ENCODE peak calls at places on chromosomes 11 and 22, in nine cellular contexts. X is GM23338, V is AG04449, B is heart left ventricle, I is endothelial cell, E is psoas muscle, Y is H9, L is AG09309, O is pancreas. A is an unnamed sample.

GRCh38 chr11:71304045-71304444 is 51.7 kb upstream of the SHANK2 start:
- DNase-seq in X (no peak), V (no peak), B (no peak), I (no peak), E (no peak), Y (peak), L (no peak), O (no peak), A (no peak)

GRCh38 chr11:116379185-116379828 is 393.5 kb downstream of the BUD13 start:
- DNase-seq in X (peak), V (no peak), B (peak), I (peak), E (no peak), Y (peak), L (no peak), O (no peak), A (no peak)

GRCh38 chr11:74520927-74521665 is 27.6 kb upstream of the LIPT2 start:
- DNase-seq in X (no peak), V (no peak), B (no peak), I (no peak), E (no peak), Y (no peak), L (no peak), O (no peak), A (no peak)

GRCh38 chr11:66465371-66466224 is 1.1 kb upstream of the PELI3 start:
- DNase-seq in X (no peak), V (no peak), B (no peak), I (no peak), E (no peak), Y (no peak), L (no peak), O (no peak), A (no peak)

GRCh38 chr11:45354976-45355705 is 69.0 kb upstream of the SYT13 start:
- DNase-seq in X (peak), V (no peak), B (peak), I (peak), E (peak), Y (peak), L (no peak), O (peak), A (peak)

GRCh38 chr22:27748355-27749168 is 53.0 kb downstream of the MN1 start:
- DNase-seq in X (peak), V (no peak), B (no peak), I (no peak), E (no peak), Y (peak), L (peak), O (no peak), A (no peak)

GRCh38 chr22:20973634-20974286 is 6.7 kb downstream of the AIFM3 start:
- DNase-seq in X (no peak), V (no peak), B (no peak), I (no peak), E (no peak), Y (no peak), L (no peak), O (no peak), A (no peak)

GRCh38 chr22:27755521-27756211 is 45.9 kb downstream of the MN1 start:
- DNase-seq in X (no peak), V (no peak), B (no peak), I (no peak), E (no peak), Y (no peak), L (no peak), O (no peak), A (no peak)

GRCh38 chr11:13384837-13385417 is 78.1 kb downstream of the BTBD10 start:
- DNase-seq in X (peak), V (peak), B (no peak), I (peak), E (no peak), Y (peak), L (peak), O (no peak), A (no peak)

GRCh38 chr11:78657968-78658839 is 83.5 kb upstream of the NARS2 start:
- DNase-seq in X (no peak), V (no peak), B (no peak), I (no peak), E (no peak), Y (no peak), L (no peak), O (no peak), A (no peak)

GRCh38 chr22:26567610-26568009 is 22.3 kb downstream of the TPST2 start:
- DNase-seq in X (no peak), V (no peak), B (no peak), I (no peak), E (no peak), Y (no peak), L (no peak), O (no peak), A (no peak)

GRCh38 chr11:64357904-64358535 is 942 bp upstream of the RPS6KA4 start:
- DNase-seq in X (no peak), V (no peak), B (peak), I (no peak), E (no peak), Y (no peak), L (no peak), O (peak), A (no peak)

GRCh38 chr11:124115782-124116616 is 749 bp downstream of the VWA5A start:
- DNase-seq in X (peak), V (no peak), B (peak), I (no peak), E (no peak), Y (peak), L (no peak), O (peak), A (no peak)

GRCh38 chr11:58832246-58832645 is 12.3 kb downstream of the GLYATL2 start:
- DNase-seq in X (no peak), V (no peak), B (no peak), I (no peak), E (no peak), Y (no peak), L (no peak), O (no peak), A (no peak)

GRCh38 chr11:65426839-65427690 is 4.5 kb downstream of the NEAT1 start:
- DNase-seq in X (peak), V (no peak), B (no peak), I (no peak), E (peak), Y (peak), L (peak), O (peak), A (no peak)

GRCh38 chr11:65787649-65788622 is 1.1 kb downstream of the OVOL1 start:
- DNase-seq in X (peak), V (no peak), B (no peak), I (no peak), E (peak), Y (peak), L (no peak), O (peak), A (no peak)

GRCh38 chr11:97742717-97743116 is 1278.0 kb upstream of the CNTN5 start:
- DNase-seq in X (no peak), V (no peak), B (no peak), I (no peak), E (no peak), Y (no peak), L (no peak), O (no peak), A (no peak)

GRCh38 chr11:122895591-122895990 is 13.0 kb downstream of the JHY start:
- DNase-seq in X (no peak), V (no peak), B (no peak), I (no peak), E (no peak), Y (no peak), L (no peak), O (no peak), A (no peak)

GRCh38 chr22:35425971-35426800 is 26.2 kb downstream of the MCM5 start:
- DNase-seq in X (peak), V (no peak), B (no peak), I (no peak), E (no peak), Y (peak), L (no peak), O (no peak), A (no peak)

GRCh38 chr11:59666969-59667368 is 1.9 kb downstream of the PATL1 start:
- DNase-seq in X (no peak), V (no peak), B (no peak), I (no peak), E (no peak), Y (no peak), L (no peak), O (no peak), A (no peak)

GRCh38 chr11:70826950-70827349 is 425.4 kb downstream of the SHANK2 start:
- DNase-seq in X (no peak), V (no peak), B (no peak), I (no peak), E (no peak), Y (no peak), L (no peak), O (no peak), A (no peak)

GRCh38 chr11:61627831-61628753 is 47.2 kb upstream of the SYT7 start:
- DNase-seq in X (peak), V (no peak), B (peak), I (peak), E (peak), Y (peak), L (peak), O (peak), A (no peak)

GRCh38 chr11:32884770-32885384 is 7.7 kb upstream of the QSER1 start:
- DNase-seq in X (peak), V (no peak), B (no peak), I (no peak), E (no peak), Y (no peak), L (no peak), O (no peak), A (no peak)

GRCh38 chr11:107563702-107564101 is 1.8 kb downstream of the ALKBH8 start:
- DNase-seq in X (peak), V (no peak), B (no peak), I (peak), E (no peak), Y (no peak), L (no peak), O (no peak), A (no peak)

GRCh38 chr11:13534358-13534757 is 38.6 kb upstream of the PTH start:
- DNase-seq in X (no peak), V (no peak), B (no peak), I (no peak), E (no peak), Y (no peak), L (no peak), O (no peak), A (no peak)

GRCh38 chr22:43136801-43137200 is 6.4 kb downstream of the MCAT start:
- DNase-seq in X (no peak), V (no peak), B (no peak), I (no peak), E (no peak), Y (no peak), L (no peak), O (no peak), A (no peak)

GRCh38 chr22:43134553-43134952 is 8.6 kb downstream of the MCAT start:
- DNase-seq in X (no peak), V (no peak), B (no peak), I (no peak), E (no peak), Y (no peak), L (no peak), O (no peak), A (no peak)

GRCh38 chr22:43133401-43133800 is 9.8 kb downstream of the MCAT start:
- DNase-seq in X (no peak), V (no peak), B (no peak), I (no peak), E (no peak), Y (no peak), L (no peak), O (no peak), A (no peak)

GRCh38 chr22:43135565-43135964 is 7.6 kb downstream of the MCAT start:
- DNase-seq in X (no peak), V (no peak), B (no peak), I (no peak), E (no peak), Y (no peak), L (no peak), O (no peak), A (no peak)

GRCh38 chr22:43136255-43136654 is 6.9 kb downstream of the MCAT start:
- DNase-seq in X (peak), V (no peak), B (peak), I (peak), E (no peak), Y (peak), L (no peak), O (no peak), A (peak)
- TF ChIP-seq CTCF in X (peak), V (peak), B (peak), I (peak), E (peak), Y (peak), L (peak), O (peak), A (no peak)

DNA sequence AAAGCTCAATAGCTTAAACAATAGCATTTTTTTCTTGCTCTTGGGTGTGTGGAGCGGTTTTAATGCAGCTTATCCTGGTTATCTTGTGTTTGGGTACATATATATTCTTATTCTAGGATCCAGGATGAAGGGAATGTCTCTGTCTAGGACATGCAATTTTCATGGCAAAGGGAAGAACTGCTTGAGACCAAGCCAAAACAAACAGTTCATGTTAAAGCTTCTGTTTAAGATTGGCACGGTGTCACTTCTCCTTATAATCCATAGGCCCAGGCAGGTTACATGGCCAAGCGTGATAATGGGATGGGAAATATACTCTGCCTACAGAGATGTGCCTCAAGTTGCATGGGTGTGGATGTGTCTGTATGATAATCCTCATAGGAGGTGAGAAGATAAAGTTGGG is 177.1 kb upstream of the PGR start:
- DNase-seq in X (no peak), V (no peak), B (no peak), I (no peak), E (no peak), Y (no peak), L (no peak), O (no peak), A (no peak)
- TF ChIP-seq CTCF in X (no peak), V (no peak), B (no peak), I (no peak), E (no peak), Y (no peak), L (no peak), O (no peak), A (no peak)

GRCh38 chr11:18844753-18845367 is 53.3 kb upstream of the PTPN5 start:
- DNase-seq in X (peak), V (no peak), B (no peak), I (no peak), E (no peak), Y (peak), L (no peak), O (no peak), A (no peak)
- TF ChIP-seq CTCF in X (peak), V (peak), B (peak), I (peak), E (no peak), Y (peak), L (peak), O (peak), A (no peak)

DNA sequence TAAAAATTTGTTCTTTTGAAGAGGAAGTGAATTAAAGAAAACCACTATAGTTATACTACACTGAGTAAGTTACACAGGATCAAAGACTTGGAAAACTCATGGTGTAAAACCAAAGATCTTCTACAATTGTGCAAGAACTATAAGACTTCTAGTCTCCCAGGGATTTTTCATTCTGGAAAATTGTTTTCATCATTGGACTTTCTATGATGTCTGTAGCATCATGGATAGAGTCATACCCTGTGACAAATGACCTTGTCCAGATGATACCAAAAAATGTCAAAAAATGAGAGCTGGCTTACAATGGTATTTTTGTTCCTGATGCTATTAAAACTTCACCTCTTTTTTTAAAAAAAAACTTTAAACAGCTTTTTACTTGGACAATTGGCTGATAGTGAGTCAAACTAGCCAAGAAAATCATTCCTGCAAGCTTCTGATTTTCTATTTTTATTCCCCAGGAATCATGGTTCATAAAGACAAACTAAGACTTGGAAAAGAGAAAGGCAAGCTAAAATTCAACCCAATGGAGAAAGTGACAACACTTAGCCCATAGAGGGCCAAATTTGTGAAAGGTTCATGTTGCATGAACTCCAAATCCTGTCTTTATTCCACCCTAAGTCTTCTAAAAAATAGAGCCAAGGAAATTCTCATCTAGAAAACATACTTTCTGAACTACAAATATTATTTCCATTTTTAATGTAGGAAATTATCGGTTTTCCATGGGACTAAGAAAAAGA is 30.7 kb downstream of the ME3 start:
- DNase-seq in X (no peak), V (no peak), B (no peak), I (no peak), E (no peak), Y (no peak), L (no peak), O (no peak), A (no peak)
- TF ChIP-seq CTCF in X (no peak), V (no peak), B (no peak), I (no peak), E (no peak), Y (peak), L (no peak), O (no peak), A (no peak)

DNA sequence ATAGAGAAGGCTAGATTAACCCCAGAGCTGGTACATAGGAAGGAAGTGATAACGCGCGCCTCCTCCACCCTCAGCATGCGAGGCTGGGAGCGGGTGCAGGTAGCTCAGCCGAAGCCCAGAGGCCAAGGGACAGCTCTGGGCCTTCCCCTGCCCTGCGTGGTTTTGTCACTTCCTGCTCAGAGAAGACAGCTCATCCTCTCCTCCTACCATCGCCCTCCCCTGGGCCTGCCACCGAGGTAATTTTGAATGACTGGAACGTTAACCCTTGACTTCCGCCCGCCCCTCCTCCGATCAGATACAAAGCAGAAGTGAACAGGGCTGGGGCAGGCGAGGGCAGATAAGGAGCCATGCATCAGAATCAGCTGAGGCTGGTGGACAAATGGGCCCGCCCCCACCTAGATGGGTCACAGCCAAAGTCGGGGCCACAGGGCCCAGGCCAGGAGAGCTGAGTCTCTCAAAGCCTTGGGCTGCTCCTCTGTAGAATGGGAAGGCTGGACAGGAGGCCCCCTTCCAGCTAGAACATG is 1.6 kb downstream of the RAC2 start:
- DNase-seq in X (no peak), V (no peak), B (peak), I (no peak), E (peak), Y (no peak), L (no peak), O (no peak), A (peak)
- TF ChIP-seq CTCF in X (no peak), V (no peak), B (no peak), I (no peak), E (no peak), Y (no peak), L (no peak), O (no peak), A (no peak)

A was measured in activated B cell treated with CpG ODN at 0.5 μM for 24 hours.